ENCODE peak calls at places on chromosomes 5 and 9, in six cellular contexts. B is A549, W is HCT116, T is GM12878, D is HL-60, K is Panc1. I is an unnamed sample.

GRCh38 chr5:172782169-172783039 is 11.4 kb upstream of the DUSP1 start:
- DNase-seq in W (no peak), B (no peak), T (no peak), D (no peak), K (peak), I (peak)

GRCh38 chr9:128619127-128619526 is 37.5 kb downstream of the DYNC2I2 start:
- DNase-seq in B (no peak), D (no peak), K (no peak), T (no peak), W (no peak), I (no peak)

GRCh38 chr9:35675732-35676392 is 2.1 kb downstream of the CA9 start:
- DNase-seq in B (no peak), K (no peak), D (no peak), W (no peak), T (no peak), I (no peak)

GRCh38 chr5:142512680-142513042 is 173.2 kb downstream of the FGF1 start:
- DNase-seq in W (peak), B (no peak), T (no peak), K (peak), D (no peak), I (peak)

GRCh38 chr5:138520971-138521370 is 22.1 kb downstream of the ETF1 start:
- DNase-seq in B (no peak), K (no peak), D (no peak), T (no peak), W (no peak), I (no peak)

GRCh38 chr9:128081052-128081451 is 13.0 kb downstream of the SLC25A25 start:
- DNase-seq in D (no peak), T (no peak), K (no peak), W (no peak), B (no peak), I (no peak)

GRCh38 chr9:93125331-93125894 is 8.6 kb downstream of the NINJ1 start:
- DNase-seq in D (no peak), B (no peak), T (no peak), K (no peak), W (no peak), I (no peak)

GRCh38 chr5:96641368-96641767 is 20.8 kb upstream of the CAST start:
- DNase-seq in D (no peak), W (no peak), B (no peak), T (no peak), K (no peak), I (no peak)

GRCh38 chr5:14900661-14901461 is 29.3 kb upstream of the ANKH start:
- DNase-seq in D (no peak), T (no peak), W (no peak), K (no peak), B (no peak), I (peak)

GRCh38 chr5:68053202-68053601 is 162.4 kb upstream of the PIK3R1 start:
- DNase-seq in D (no peak), W (no peak), T (no peak), B (no peak), K (no peak), I (no peak)

GRCh38 chr5:3197237-3197636 is 398.4 kb upstream of the IRX1 start:
- DNase-seq in T (no peak), K (no peak), W (no peak), B (no peak), D (no peak), I (no peak)

GRCh38 chr9:38024036-38024681 is 44.9 kb downstream of the SHB start:
- DNase-seq in D (no peak), W (no peak), B (no peak), T (no peak), K (no peak), I (peak)

GRCh38 chr9:14523545-14523944 is 169.7 kb downstream of the ZDHHC21 start:
- DNase-seq in T (no peak), K (no peak), D (no peak), W (no peak), B (no peak), I (no peak)

GRCh38 chr9:104227108-104227507 is 133.0 kb downstream of the SMC2 start:
- DNase-seq in T (no peak), B (no peak), D (no peak), W (no peak), K (no peak), I (no peak)

GRCh38 chr9:109473329-109473728 is 24.8 kb downstream of the PTPN3 start:
- DNase-seq in B (no peak), K (no peak), T (no peak), W (no peak), D (no peak), I (no peak)

GRCh38 chr9:134619456-134619982 is 22.1 kb upstream of the COL5A1 start:
- DNase-seq in W (no peak), T (no peak), D (no peak), B (no peak), K (no peak), I (no peak)

GRCh38 chr5:149011084-149011483 is 51.8 kb downstream of the SH3TC2 start:
- DNase-seq in T (no peak), W (no peak), K (no peak), D (no peak), B (no peak), I (no peak)

GRCh38 chr5:175694371-175695160 is 36.7 kb downstream of the HRH2 start:
- DNase-seq in D (peak), T (no peak), W (no peak), B (no peak), K (no peak), I (no peak)

GRCh38 chr5:157116483-157116954 is 7.7 kb upstream of the HAVCR2 start:
- DNase-seq in T (peak), D (no peak), W (no peak), K (no peak), B (no peak), I (no peak)

GRCh38 chr5:87188411-87188810 is 79.3 kb upstream of the RASA1 start:
- DNase-seq in K (no peak), W (no peak), D (no peak), B (no peak), T (no peak), I (no peak)

GRCh38 chr5:94498199-94498598 is 120.2 kb downstream of the KIAA0825 start:
- DNase-seq in W (no peak), D (no peak), T (no peak), B (no peak), K (no peak), I (no peak)

GRCh38 chr5:89878140-89878570 is 531.4 kb downstream of the CETN3 start:
- DNase-seq in T (no peak), B (no peak), K (peak), D (peak), W (peak), I (peak)

GRCh38 chr5:15993934-15994333 is 185.7 kb downstream of the MARCHF11 start:
- DNase-seq in T (no peak), K (no peak), W (no peak), B (no peak), D (no peak), I (no peak)

GRCh38 chr5:36696059-36696673 is 89.8 kb downstream of the SLC1A3 start:
- DNase-seq in W (peak), T (no peak), D (no peak), K (peak), B (peak), I (peak)
- TF ChIP-seq REST in W (no peak), T (no peak), D (no peak), K (no peak), B (no peak), I (no peak)

GRCh38 chr9:136081113-136081825 is 13.8 kb downstream of the NACC2 start:
- DNase-seq in B (no peak), T (no peak), D (no peak), W (no peak), K (no peak), I (no peak)
- TF ChIP-seq REST in B (no peak), T (no peak), D (no peak), W (no peak), K (no peak), I (no peak)

GRCh38 chr5:1831677-1832313 is 30.6 kb downstream of the NDUFS6 start:
- DNase-seq in T (no peak), B (no peak), D (no peak), K (no peak), W (no peak), I (no peak)

GRCh38 chr5:1834721-1835425 is 33.7 kb downstream of the NDUFS6 start:
- DNase-seq in D (no peak), W (no peak), T (no peak), B (no peak), K (no peak), I (no peak)

GRCh38 chr5:1834022-1834551 is 32.9 kb downstream of the NDUFS6 start:
- DNase-seq in W (no peak), B (no peak), D (no peak), T (no peak), K (no peak), I (no peak)

GRCh38 chr5:1832511-1833250 is 31.5 kb downstream of the NDUFS6 start:
- DNase-seq in K (no peak), B (no peak), T (no peak), W (no peak), D (no peak), I (no peak)

GRCh38 chr5:1833264-1834021 is 32.2 kb downstream of the NDUFS6 start:
- DNase-seq in D (no peak), K (no peak), T (no peak), W (no peak), B (no peak), I (no peak)
- TF ChIP-seq REST in D (no peak), K (no peak), T (no peak), W (no peak), B (no peak), I (no peak)

DNA sequence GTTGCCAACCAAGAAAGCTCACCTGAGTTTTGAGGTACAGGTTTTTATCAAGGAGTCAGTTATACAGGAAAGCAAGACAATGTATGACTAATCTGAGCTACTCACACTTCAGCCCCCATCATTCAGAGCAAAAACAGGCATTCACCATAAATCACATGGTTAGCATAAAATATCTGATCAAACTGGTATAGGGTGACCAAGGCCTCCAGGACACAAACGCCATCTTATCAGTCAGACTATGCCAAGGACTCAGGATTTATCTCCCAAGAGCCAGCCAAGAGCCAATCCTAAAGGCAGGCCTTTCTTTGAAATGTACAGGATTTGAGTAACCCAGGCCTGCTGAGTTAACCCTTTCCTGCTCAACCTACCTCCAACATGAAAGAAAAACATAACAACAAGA is 313.0 kb upstream of the NREP start:
- DNase-seq in T (no peak), K (no peak), D (no peak), B (no peak), W (no peak), I (no peak)
- TF ChIP-seq REST in T (no peak), K (no peak), D (no peak), B (no peak), W (no peak), I (no peak)

GRCh38 chr5:133367413-133367812 is 244.9 kb downstream of the FSTL4 start:
- DNase-seq in T (no peak), D (no peak), B (no peak), K (no peak), W (no peak), I (no peak)

GRCh38 chr5:133366438-133366837 is 245.9 kb downstream of the FSTL4 start:
- DNase-seq in B (no peak), W (no peak), D (no peak), T (no peak), K (no peak), I (no peak)

GRCh38 chr5:133365738-133366137 is 246.6 kb downstream of the FSTL4 start:
- DNase-seq in K (no peak), D (no peak), B (no peak), W (no peak), T (no peak), I (no peak)

GRCh38 chr5:133368009-133368408 is 244.3 kb downstream of the FSTL4 start:
- DNase-seq in D (no peak), W (no peak), B (no peak), T (no peak), K (no peak), I (no peak)

GRCh38 chr5:133366966-133367365 is 245.4 kb downstream of the FSTL4 start:
- DNase-seq in T (no peak), B (no peak), K (no peak), W (no peak), D (no peak), I (no peak)
- TF ChIP-seq REST in T (no peak), B (no peak), K (no peak), W (no peak), D (no peak), I (no peak)

I was measured in HepG2.